ENCODE peak calls at places on chromosome 13, in ten cellular contexts. F is CD4-positive, alpha-beta T cell; A is lower lobe of right lung; H is astrocyte; B is thoracic aorta; V is IMR-90; X is heart right ventricle; G is heart left ventricle; R is left lung; K is CD8-positive, alpha-beta T cell. W is an unnamed sample.

GRCh38 chr13:99087954-99088491 is 110.2 kb upstream of the DOCK9 start:
- DNase-seq in B (no peak), X (no peak), V (no peak), G (no peak), F (no peak), A (no peak), H (no peak), K (no peak), R (no peak), W (peak)

GRCh38 chr13:36090592-36090991 is 40.6 kb downstream of the DCLK1 start:
- DNase-seq in F (no peak), A (no peak), X (no peak), G (no peak), R (no peak), B (no peak), V (no peak), H (peak), K (no peak), W (peak)

GRCh38 chr13:86572115-86572514 is 772.9 kb upstream of the SLITRK6 start:
- DNase-seq in G (no peak), F (no peak), V (peak), A (no peak), K (no peak), X (no peak), B (no peak), H (peak), R (no peak), W (no peak)

GRCh38 chr13:42011601-42012401 is 36.6 kb upstream of the DGKH start:
- DNase-seq in H (no peak), R (no peak), V (no peak), F (no peak), B (no peak), X (peak), A (no peak), G (no peak), K (no peak), W (peak)

GRCh38 chr13:38350114-38350617 is 515 bp downstream of the UFM1 start:
- DNase-seq in G (no peak), F (peak), R (peak), V (peak), A (peak), X (peak), K (peak), B (peak), H (peak), W (peak)

GRCh38 chr13:21434588-21434987 is 24.5 kb downstream of the ZDHHC20 start:
- DNase-seq in V (no peak), B (no peak), K (no peak), X (no peak), F (no peak), G (no peak), A (no peak), H (no peak), R (no peak), W (no peak)

GRCh38 chr13:99311748-99312492 is 4.7 kb upstream of the GPR183 start:
- DNase-seq in G (no peak), B (no peak), K (no peak), A (no peak), F (no peak), V (no peak), X (no peak), R (no peak), H (no peak), W (peak)

GRCh38 chr13:51590966-51591627 is 6.8 kb downstream of the WDFY2 start:
- DNase-seq in A (no peak), R (no peak), X (no peak), F (no peak), B (no peak), H (peak), K (no peak), V (peak), G (no peak), W (peak)

GRCh38 chr13:50261502-50261901 is 246.3 kb downstream of the KCNRG start:
- DNase-seq in A (no peak), F (no peak), R (no peak), G (no peak), X (no peak), B (no peak), H (no peak), V (no peak), K (no peak), W (no peak)

GRCh38 chr13:95641961-95642621 is 2.4 kb downstream of the DZIP1 start:
- DNase-seq in A (peak), H (peak), V (peak), K (no peak), R (peak), B (no peak), X (peak), F (no peak), G (peak), W (peak)

GRCh38 chr13:110448230-110448629 is 113.3 kb downstream of the RAB20 start:
- DNase-seq in V (peak), B (no peak), A (no peak), X (no peak), F (no peak), R (no peak), G (no peak), K (no peak), H (peak), W (no peak)

GRCh38 chr13:45975337-45975736 is 77.2 kb downstream of the ZC3H13 start:
- DNase-seq in K (no peak), A (no peak), H (no peak), G (no peak), R (no peak), X (no peak), F (no peak), B (no peak), V (no peak), W (no peak)

GRCh38 chr13:22176968-22177545 is 506.2 kb downstream of the FGF9 start:
- DNase-seq in G (no peak), H (no peak), F (no peak), B (no peak), V (peak), R (no peak), X (no peak), A (no peak), K (no peak), W (no peak)

GRCh38 chr13:30235206-30235605 is 72.1 kb downstream of the KATNAL1 start:
- DNase-seq in A (no peak), V (no peak), K (no peak), G (no peak), H (no peak), B (no peak), X (no peak), F (no peak), R (no peak), W (no peak)

GRCh38 chr13:32445461-32445860 is 17.5 kb upstream of the N4BP2L1 start:
- DNase-seq in R (no peak), H (no peak), F (no peak), K (no peak), B (no peak), X (no peak), V (no peak), G (no peak), A (no peak), W (no peak)

GRCh38 chr13:69704311-69704710 is 403.3 kb upstream of the ATXN8OS start:
- DNase-seq in V (no peak), X (no peak), R (no peak), H (peak), F (no peak), A (no peak), G (no peak), K (no peak), B (no peak), W (no peak)

GRCh38 chr13:80877209-80877943 is 536.5 kb upstream of the SPRY2 start:
- DNase-seq in K (no peak), A (no peak), V (no peak), R (no peak), H (no peak), F (no peak), X (no peak), B (no peak), G (no peak), W (no peak)

GRCh38 chr13:91553584-91553983 is 155.2 kb downstream of the GPC5 start:
- DNase-seq in V (no peak), B (no peak), X (no peak), G (no peak), A (no peak), K (no peak), R (no peak), H (no peak), F (no peak), W (no peak)

GRCh38 chr13:100394005-100394695 is 194.4 kb downstream of the GGACT start:
- DNase-seq in V (peak), A (no peak), B (no peak), H (peak), F (no peak), X (no peak), K (no peak), R (no peak), G (no peak), W (no peak)

GRCh38 chr13:35994131-35994966 is 136.8 kb downstream of the DCLK1 start:
- DNase-seq in H (peak), K (no peak), F (no peak), R (no peak), B (peak), X (peak), V (peak), G (no peak), A (no peak), W (no peak)

GRCh38 chr13:93224545-93224944 is 2.1 kb upstream of the GPC6 start:
- DNase-seq in G (no peak), K (no peak), X (no peak), F (no peak), H (peak), R (no peak), V (peak), B (no peak), A (no peak), W (no peak)

GRCh38 chr13:112509190-112509589 is 78.8 kb downstream of the TUBGCP3 start:
- DNase-seq in F (no peak), R (no peak), G (no peak), X (no peak), K (no peak), H (no peak), V (no peak), B (no peak), A (peak), W (peak)

GRCh38 chr13:112506046-112506445 is 81.9 kb downstream of the TUBGCP3 start:
- DNase-seq in R (no peak), B (no peak), K (no peak), F (no peak), A (no peak), V (no peak), X (no peak), H (no peak), G (no peak), W (no peak)

GRCh38 chr13:112513761-112514160 is 74.2 kb downstream of the TUBGCP3 start:
- DNase-seq in K (no peak), H (no peak), B (no peak), A (no peak), G (no peak), X (no peak), R (no peak), V (no peak), F (no peak), W (no peak)

GRCh38 chr13:112510987-112511715 is 76.8 kb downstream of the TUBGCP3 start:
- DNase-seq in A (no peak), K (no peak), H (no peak), G (no peak), V (no peak), B (no peak), X (no peak), R (no peak), F (no peak), W (peak)

DNA sequence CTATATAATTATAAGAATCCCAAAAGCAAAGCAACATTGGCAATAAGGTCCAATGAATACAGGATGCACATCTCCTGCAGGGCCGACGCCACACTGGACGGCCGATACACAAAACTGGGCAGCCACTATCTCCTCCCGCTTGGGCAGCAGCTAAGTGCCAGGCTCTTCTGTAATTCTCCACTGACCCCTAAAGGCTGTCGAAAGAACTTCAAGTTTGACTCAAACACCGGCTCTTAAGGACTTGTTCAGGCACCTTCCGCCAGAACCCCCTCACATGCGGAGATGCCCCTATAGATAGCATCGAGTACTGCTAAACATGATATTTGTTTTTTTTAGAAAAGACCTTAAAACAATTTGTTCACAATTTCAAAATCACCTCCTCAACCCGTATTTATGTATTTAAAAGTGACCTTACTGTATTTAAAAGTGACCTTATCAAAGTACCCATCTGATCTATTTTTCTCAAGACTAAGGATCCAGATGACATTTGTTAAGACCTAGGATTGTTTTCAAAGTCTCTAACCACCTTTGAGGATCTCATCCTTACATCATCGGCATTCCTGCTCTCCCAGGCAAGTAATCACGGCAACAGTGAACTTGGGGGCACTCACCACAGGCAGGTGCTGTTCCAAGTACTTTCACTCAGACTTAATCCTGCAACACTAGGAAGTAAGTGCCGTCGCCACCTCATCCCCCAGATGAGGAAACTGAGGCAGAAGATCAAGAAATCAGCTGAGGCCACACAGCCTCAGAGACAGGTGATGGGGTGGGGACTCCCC is 77.8 kb downstream of the TUBGCP3 start:
- DNase-seq in K (no peak), X (no peak), B (no peak), F (no peak), G (no peak), H (peak), R (no peak), A (peak), V (peak), W (peak)
- TF ChIP-seq CTCF in K (no peak), X (peak), B (peak), F (no peak), G (peak), H (peak), R (peak), A (peak), V (peak), W (peak)

GRCh38 chr13:79482271-79482970 is 1.5 kb downstream of the NDFIP2 start:
- DNase-seq in R (no peak), G (no peak), K (no peak), A (no peak), V (peak), F (no peak), H (peak), B (no peak), X (no peak), W (no peak)

GRCh38 chr13:79485451-79485850 is 4.5 kb downstream of the NDFIP2 start:
- DNase-seq in G (no peak), X (no peak), F (no peak), V (no peak), A (no peak), R (no peak), K (no peak), H (no peak), B (no peak), W (no peak)

GRCh38 chr13:79485014-79485441 is 4.1 kb downstream of the NDFIP2 start:
- DNase-seq in R (no peak), X (no peak), K (no peak), V (peak), F (no peak), B (no peak), H (peak), G (no peak), A (no peak), W (no peak)

GRCh38 chr13:79481685-79482052 is 714 bp downstream of the NDFIP2 start:
- DNase-seq in R (no peak), G (no peak), H (no peak), X (no peak), V (no peak), K (peak), B (no peak), F (no peak), A (no peak), W (no peak)

DNA sequence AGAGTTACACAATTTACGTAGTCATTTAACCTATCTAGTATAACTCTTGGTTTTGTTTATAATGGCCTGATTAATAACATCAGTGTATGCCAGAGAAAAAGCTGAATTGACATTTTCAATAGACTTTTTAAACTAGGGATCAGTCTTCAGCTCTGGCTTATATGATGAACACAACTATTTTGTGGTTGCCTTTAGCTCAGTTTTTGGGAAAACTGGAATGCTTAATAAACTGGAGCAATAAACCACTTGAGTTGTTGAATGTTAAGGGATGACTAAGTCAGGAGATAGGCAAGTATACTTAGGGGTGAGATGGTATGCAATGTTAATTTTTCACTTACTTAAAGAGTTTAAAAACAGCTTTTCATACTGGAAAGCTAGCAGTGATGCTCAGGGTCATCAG is 2.3 kb downstream of the NDFIP2 start:
- DNase-seq in B (no peak), H (peak), A (no peak), R (no peak), V (peak), F (no peak), X (no peak), G (no peak), K (no peak), W (no peak)
- H3K27ac ChIP-seq in B (no peak), H (peak), A (no peak), R (no peak), V (no peak), F (no peak), X (no peak), G (no peak), K (no peak), W (no peak)

DNA sequence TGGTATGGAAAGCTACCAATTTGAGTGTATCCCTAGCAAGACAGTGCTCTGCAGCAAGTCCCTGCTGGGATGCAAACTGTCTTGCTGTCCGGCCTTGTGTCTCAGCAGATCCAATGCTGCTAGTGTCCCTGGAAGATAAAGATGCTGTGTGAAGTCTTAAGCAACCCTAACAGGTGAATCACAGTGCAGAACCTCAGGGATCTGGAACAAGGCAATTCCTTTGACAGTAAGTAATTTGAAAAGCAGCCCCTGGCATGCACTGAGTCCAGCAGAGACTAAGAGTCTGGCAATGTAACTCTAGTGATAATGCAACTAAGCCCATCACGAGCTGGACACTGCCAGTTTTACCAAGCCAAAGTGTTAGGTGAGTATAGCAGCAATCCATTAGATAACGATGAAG is 1.7 kb upstream of the UCHL3 start:
- DNase-seq in V (peak), K (no peak), R (no peak), G (no peak), X (no peak), B (no peak), A (no peak), H (peak), F (no peak), W (no peak)
- TF ChIP-seq CTCF in V (no peak), K (no peak), R (no peak), G (no peak), X (no peak), B (no peak), A (no peak), H (no peak), F (no peak), W (no peak)

GRCh38 chr13:77981191-77981925 is 62.7 kb upstream of the EDNRB start:
- DNase-seq in H (peak), K (no peak), G (no peak), V (peak), R (no peak), F (no peak), A (no peak), B (no peak), X (no peak), W (no peak)

GRCh38 chr13:77988355-77988754 is 69.7 kb upstream of the EDNRB start:
- DNase-seq in X (no peak), H (no peak), V (no peak), B (no peak), K (no peak), G (no peak), A (no peak), R (no peak), F (no peak), W (no peak)

GRCh38 chr13:77990973-77991372 is 72.3 kb upstream of the EDNRB start:
- DNase-seq in K (no peak), B (no peak), H (no peak), A (no peak), X (no peak), V (no peak), F (no peak), G (no peak), R (no peak), W (no peak)

GRCh38 chr13:77985866-77986636 is 67.4 kb upstream of the EDNRB start:
- DNase-seq in H (no peak), A (no peak), B (no peak), F (no peak), R (no peak), V (no peak), G (no peak), K (no peak), X (no peak), W (no peak)

GRCh38 chr13:77986699-77987098 is 68.1 kb upstream of the EDNRB start:
- DNase-seq in F (no peak), R (no peak), X (no peak), B (no peak), G (no peak), H (no peak), V (no peak), A (no peak), K (no peak), W (no peak)
- H3K27ac ChIP-seq in F (no peak), R (no peak), X (no peak), B (no peak), G (peak), H (no peak), V (no peak), A (no peak), K (no peak), W (no peak)

GRCh38 chr13:27449081-27449603 is 1.2 kb downstream of the MTIF3 start:
- DNase-seq in R (no peak), K (no peak), X (no peak), F (no peak), H (no peak), A (no peak), G (no peak), B (no peak), V (no peak), W (no peak)

GRCh38 chr13:27446986-27447583 is 3.3 kb downstream of the MTIF3 start:
- DNase-seq in A (no peak), F (no peak), H (no peak), B (no peak), R (no peak), X (no peak), G (no peak), K (no peak), V (no peak), W (no peak)

GRCh38 chr13:27448308-27448707 is 2.1 kb downstream of the MTIF3 start:
- DNase-seq in A (no peak), V (no peak), G (no peak), K (no peak), X (peak), B (no peak), F (no peak), H (no peak), R (no peak), W (no peak)

GRCh38 chr13:27449936-27450828 is at the start of gene MTIF3:
- DNase-seq in F (peak), H (peak), V (peak), A (peak), K (peak), B (peak), R (peak), G (peak), X (peak), W (peak)

DNA sequence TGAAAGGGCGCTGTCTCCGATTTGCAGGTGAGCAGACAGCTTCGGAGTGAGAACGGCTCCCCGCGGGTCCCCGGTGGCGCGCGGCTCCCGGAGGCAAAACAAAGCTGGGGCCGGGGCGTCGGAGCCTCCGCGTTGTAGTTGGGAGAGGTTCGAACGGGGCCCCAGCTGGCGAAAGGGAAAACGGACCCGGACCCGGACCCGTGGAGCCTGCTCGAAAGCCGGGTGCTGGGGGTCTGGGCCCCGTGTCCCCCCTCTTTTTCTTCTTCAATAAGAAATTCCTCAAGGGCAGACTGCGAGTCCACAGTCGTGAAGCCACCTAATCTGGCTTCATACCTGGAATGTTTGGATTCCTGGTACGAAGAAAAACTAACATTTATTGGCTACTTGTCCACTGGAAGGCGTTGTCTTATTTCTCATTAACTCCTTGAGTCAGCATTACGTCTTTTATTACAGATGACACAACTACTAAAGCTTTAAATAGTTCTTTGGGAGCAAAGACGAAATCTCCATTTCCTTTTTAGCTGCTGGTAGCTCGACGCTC is 627 bp upstream of the MTIF3 start:
- DNase-seq in B (no peak), X (peak), K (no peak), A (peak), V (peak), F (peak), R (peak), H (peak), G (peak), W (peak)
- TF ChIP-seq CTCF in B (peak), X (peak), K (no peak), A (no peak), V (no peak), F (no peak), R (no peak), H (no peak), G (no peak), W (no peak)

W was measured in thyroid gland.